ENCODE peak calls at places on chromosomes 5 and 9, in nine cellular contexts. J, O, T, D, Z, I, Y, B and R are unnamed samples. For H3K27me3, the result is how much of the 10 kb centered on the place peaks cover.

GRCh38 chr9:113427629-113428028 is 17.1 kb downstream of the C9orf43 start:
- DNase-seq in J (no peak), O (peak), T (no peak), D (no peak), Z (no peak), I (no peak), Y (peak), B (peak), R (no peak)

GRCh38 chr5:91235194-91235793 is 147.8 kb downstream of the ARRDC3 start:
- DNase-seq in J (no peak), O (no peak), T (no peak), D (no peak), Z (no peak), I (no peak), Y (no peak), B (no peak), R (no peak)

GRCh38 chr5:91957671-91958070 is 574.6 kb upstream of the ARRDC3 start:
- DNase-seq in J (no peak), O (peak), T (no peak), D (no peak), Z (no peak), I (no peak), Y (peak), B (peak), R (no peak)

GRCh38 chr5:23507278-23507685 is at the start of gene PRDM9:
- DNase-seq in J (peak), O (peak), T (no peak), D (peak), Z (no peak), I (peak), Y (no peak), B (peak), R (no peak)

GRCh38 chr5:154487541-154487940 is 9.5 kb upstream of the HAND1 start:
- DNase-seq in J (no peak), O (no peak), T (no peak), D (no peak), Z (no peak), I (no peak), Y (no peak), B (no peak), R (no peak)

GRCh38 chr9:2709645-2710101 is 7.6 kb upstream of the KCNV2 start:
- DNase-seq in J (no peak), O (no peak), T (no peak), D (no peak), Z (no peak), I (no peak), Y (no peak), B (peak), R (no peak)

GRCh38 chr9:21688108-21689102 is 114.0 kb upstream of the MTAP start:
- DNase-seq in J (no peak), O (peak), T (peak), D (no peak), Z (no peak), I (no peak), Y (peak), B (peak), R (no peak)

GRCh38 chr5:122073023-122073422 is 5.0 kb downstream of the LOX start:
- DNase-seq in J (no peak), O (no peak), T (no peak), D (no peak), Z (no peak), I (no peak), Y (no peak), B (peak), R (no peak)

GRCh38 chr5:83721878-83722779 is 1.5 kb upstream of the HAPLN1 start:
- DNase-seq in J (peak), O (peak), T (no peak), D (peak), Z (peak), I (peak), Y (peak), B (peak), R (no peak)

GRCh38 chr9:18720691-18721090 is 246.7 kb downstream of the ADAMTSL1 start:
- DNase-seq in J (peak), O (no peak), T (no peak), D (no peak), Z (no peak), I (no peak), Y (peak), B (peak), R (no peak)

GRCh38 chr9:68560131-68560844 is 19.6 kb upstream of the TMEM252 start:
- DNase-seq in J (peak), O (no peak), T (peak), D (peak), Z (peak), I (peak), Y (no peak), B (peak), R (peak)

GRCh38 chr9:36933676-36934215 is 100.3 kb downstream of the PAX5 start:
- DNase-seq in J (no peak), O (no peak), T (no peak), D (no peak), Z (no peak), I (no peak), Y (no peak), B (no peak), R (no peak)

GRCh38 chr9:87076825-87077224 is 129.5 kb upstream of the GAS1 start:
- DNase-seq in J (no peak), O (peak), T (no peak), D (no peak), Z (no peak), I (no peak), Y (no peak), B (no peak), R (no peak)

GRCh38 chr9:126561582-126561981 is 52.1 kb upstream of the LMX1B start:
- DNase-seq in J (no peak), O (no peak), T (no peak), D (no peak), Z (no peak), I (no peak), Y (no peak), B (no peak), R (no peak)
- H3K27me3 ChIP-seq in J (under half), O (under half), T (under half), D (half or more), Z (half or more), I (under half), Y (under half), B (under half), R (under half)

DNA sequence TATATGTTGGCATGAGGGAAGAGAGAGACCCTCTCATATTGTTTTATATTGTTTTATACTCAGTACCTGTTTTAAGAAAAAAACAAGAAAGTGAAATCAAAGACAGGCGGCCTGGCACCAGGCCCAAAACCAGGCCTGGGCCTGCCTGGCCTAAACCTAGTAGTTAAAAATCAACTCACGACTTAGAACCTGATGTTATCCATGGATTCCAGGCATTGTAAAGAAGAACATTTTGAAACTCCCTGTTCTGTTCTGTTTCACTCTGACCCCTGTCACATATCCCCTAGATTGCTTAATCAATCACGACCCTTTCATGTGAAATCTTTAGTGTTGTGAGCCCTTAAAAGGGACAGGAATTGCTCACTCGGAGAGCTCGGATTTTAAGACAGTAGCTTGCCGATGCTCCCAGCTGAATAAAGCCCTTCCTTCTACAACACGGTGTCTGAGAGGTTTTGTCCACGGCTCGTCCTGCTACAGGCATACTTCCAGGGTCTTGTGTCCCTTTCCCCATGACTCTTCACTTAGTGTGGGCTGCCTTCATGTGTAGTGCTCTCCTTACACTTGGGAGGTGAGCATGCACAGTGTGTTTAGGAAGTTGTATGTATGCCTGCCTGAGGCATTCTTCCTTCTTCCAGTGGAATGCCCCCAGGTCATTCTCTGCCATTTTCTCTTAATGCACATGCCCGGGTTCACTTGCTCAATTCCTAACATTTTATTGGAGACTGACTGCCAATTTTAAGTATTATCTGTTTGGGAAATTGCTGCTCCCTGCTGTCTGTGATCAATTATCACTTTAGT is 17.8 kb downstream of the TBCA start:
- DNase-seq in J (no peak), O (no peak), T (no peak), D (no peak), Z (no peak), I (no peak), Y (no peak), B (no peak), R (no peak)
- H3K4me3 ChIP-seq in J (no peak), O (no peak), T (no peak), D (no peak), Z (no peak), I (no peak), Y (no peak), B (no peak), R (no peak)

GRCh38 chr5:131221888-131222287 is 42.0 kb upstream of the CDC42SE2 start:
- DNase-seq in J (no peak), O (peak), T (no peak), D (no peak), Z (no peak), I (no peak), Y (peak), B (peak), R (no peak)
- H3K27me3 ChIP-seq in J (under half), O (under half), T (under half), D (under half), Z (under half), I (under half), Y (under half), B (under half), R (under half)

GRCh38 chr5:40483316-40483715 is 196.4 kb upstream of the PTGER4 start:
- DNase-seq in J (no peak), O (no peak), T (no peak), D (no peak), Z (no peak), I (no peak), Y (peak), B (peak), R (no peak)

GRCh38 chr5:40486437-40487270 is 193.1 kb upstream of the PTGER4 start:
- DNase-seq in J (no peak), O (peak), T (peak), D (no peak), Z (peak), I (no peak), Y (peak), B (no peak), R (peak)

GRCh38 chr5:40484495-40484894 is 195.2 kb upstream of the PTGER4 start:
- DNase-seq in J (no peak), O (no peak), T (no peak), D (no peak), Z (no peak), I (no peak), Y (no peak), B (no peak), R (no peak)

GRCh38 chr5:40481226-40481625 is 198.5 kb upstream of the PTGER4 start:
- DNase-seq in J (no peak), O (peak), T (no peak), D (no peak), Z (peak), I (no peak), Y (peak), B (no peak), R (no peak)

DNA sequence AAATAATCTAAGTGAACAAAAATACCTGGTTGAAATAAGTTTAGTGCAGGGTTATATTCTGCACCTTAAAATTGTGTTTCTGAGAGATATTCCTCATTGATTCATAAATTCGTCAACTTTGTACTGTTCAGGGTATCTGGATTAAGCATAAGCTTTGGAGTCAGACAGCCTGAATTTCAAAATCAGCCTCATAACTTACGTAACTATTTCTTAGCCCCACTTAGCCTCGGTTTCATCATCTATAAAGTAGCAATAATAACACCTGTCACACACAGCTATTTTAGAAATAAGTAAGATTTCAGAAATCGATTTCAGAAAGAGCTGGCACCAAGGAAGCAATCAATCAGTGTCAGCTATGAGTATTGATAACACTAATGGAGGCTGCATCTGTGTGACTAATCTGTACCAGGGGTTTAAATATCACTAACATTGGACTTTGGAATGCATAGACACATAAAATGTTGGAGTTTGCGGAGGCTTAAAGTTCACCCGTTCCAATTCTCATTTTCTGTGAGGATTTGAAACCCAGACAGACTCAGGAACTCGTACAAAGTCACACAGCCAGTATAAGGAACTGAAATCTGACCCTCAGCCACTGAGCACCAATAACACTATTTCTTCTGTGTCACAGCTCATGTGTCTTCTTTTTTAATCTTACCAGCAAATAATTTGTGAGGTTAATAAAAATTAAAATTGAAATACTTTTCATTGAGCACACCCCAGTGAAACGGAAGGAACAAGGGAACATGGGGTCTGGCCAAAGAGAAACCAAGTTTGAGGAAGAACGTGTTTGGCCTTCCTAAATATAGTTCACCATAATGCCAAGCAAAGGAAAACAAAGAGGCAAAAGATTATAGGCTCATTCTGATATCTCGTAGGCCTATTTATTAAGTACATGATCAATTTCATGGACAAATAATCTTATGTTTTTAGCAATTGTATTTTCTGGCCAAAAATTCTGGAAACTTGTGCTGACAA is 194.4 kb upstream of the PTGER4 start:
- DNase-seq in J (no peak), O (no peak), T (no peak), D (no peak), Z (peak), I (no peak), Y (no peak), B (no peak), R (no peak)
- H3K4me3 ChIP-seq in J (no peak), O (no peak), T (no peak), D (no peak), Z (no peak), I (no peak), Y (no peak), B (no peak), R (no peak)

GRCh38 chr5:73299665-73300435 is 126.9 kb downstream of the TMEM174 start:
- DNase-seq in J (no peak), O (no peak), T (no peak), D (no peak), Z (no peak), I (peak), Y (no peak), B (no peak), R (no peak)
- H3K27me3 ChIP-seq in J (half or more), O (half or more), T (half or more), D (half or more), Z (half or more), I (half or more), Y (under half), B (under half), R (half or more)

GRCh38 chr5:161549106-161549505 is 2.6 kb upstream of the GABRB2 start:
- DNase-seq in J (peak), O (no peak), T (no peak), D (no peak), Z (peak), I (no peak), Y (no peak), B (peak), R (no peak)
- H3K4me3 ChIP-seq in J (peak), O (no peak), T (peak), D (no peak), Z (no peak), I (peak), Y (no peak), B (no peak), R (no peak)

GRCh38 chr5:168920019-168920813 is 341.0 kb upstream of the PANK3 start:
- DNase-seq in J (no peak), O (no peak), T (no peak), D (no peak), Z (no peak), I (peak), Y (no peak), B (no peak), R (no peak)
- H3K27me3 ChIP-seq in J (under half), O (under half), T (under half), D (under half), Z (under half), I (under half), Y (under half), B (under half), R (under half)

GRCh38 chr9:32524558-32525461 is 1.2 kb downstream of the RIGI start:
- DNase-seq in J (no peak), O (peak), T (no peak), D (no peak), Z (no peak), I (no peak), Y (peak), B (peak), R (no peak)
- H3K4me3 ChIP-seq in J (peak), O (peak), T (peak), D (peak), Z (no peak), I (peak), Y (peak), B (peak), R (peak)